ENCODE peak calls at places on chromosomes 11 and 22, in eight cellular contexts. U, E, Z, D, V, I, H and R are unnamed samples.

GRCh38 chr11:111581341-111581740 is 20.9 kb upstream of the SIK2 start:
- DNase-seq in E (no peak), V (no peak), U (no peak), D (no peak), H (no peak), I (no peak), Z (no peak), R (no peak)

GRCh38 chr11:69574383-69575255 is 66.3 kb upstream of the CCND1 start:
- DNase-seq in I (no peak), E (no peak), Z (no peak), D (no peak), V (no peak), U (no peak), H (no peak), R (no peak)

GRCh38 chr11:7603031-7603781 is 70.1 kb downstream of the CYB5R2 start:
- DNase-seq in Z (no peak), U (no peak), D (no peak), E (no peak), V (no peak), I (no peak), H (no peak), R (no peak)

GRCh38 chr11:67504023-67504949 is 877 bp downstream of the PITPNM1 start:
- DNase-seq in U (no peak), D (no peak), E (peak; percentile 54), Z (peak; percentile 45), I (no peak), H (peak; percentile 57), V (no peak), R (peak; percentile 38)

GRCh38 chr11:68327586-68328370 is 15.4 kb downstream of the LRP5 start:
- DNase-seq in H (no peak), V (no peak), I (no peak), E (no peak), U (no peak), D (no peak), Z (no peak), R (no peak)

GRCh38 chr22:21571679-21572078 is 4.2 kb downstream of the UBE2L3 start:
- DNase-seq in D (no peak), H (no peak), Z (no peak), E (no peak), U (no peak), V (no peak), I (no peak), R (no peak)

GRCh38 chr11:83827520-83827919 is 541.4 kb upstream of the CCDC90B start:
- DNase-seq in D (no peak), I (no peak), E (no peak), H (no peak), U (no peak), Z (no peak), V (peak; percentile 60), R (no peak)

GRCh38 chr22:37033605-37034430 is 14.3 kb downstream of the MPST start:
- DNase-seq in I (no peak), D (no peak), H (no peak), U (no peak), V (no peak), E (no peak), Z (no peak), R (no peak)

GRCh38 chr22:21020802-21021429 is 6.0 kb downstream of the P2RX6 start:
- DNase-seq in I (no peak), D (no peak), U (no peak), H (peak; percentile 29), Z (no peak), E (no peak), V (no peak), R (no peak)

GRCh38 chr22:31127181-31127772 is 4.5 kb downstream of the INPP5J start:
- DNase-seq in E (no peak), V (no peak), Z (no peak), I (no peak), H (no peak), U (no peak), D (no peak), R (no peak)

GRCh38 chr11:75150879-75151278 is at the start of gene SLCO2B1:
- DNase-seq in H (no peak), I (peak; percentile 45), V (no peak), D (no peak), U (no peak), E (peak; percentile 58), Z (no peak), R (no peak)

GRCh38 chr11:68021167-68021787 is 9.2 kb upstream of the NDUFS8 start:
- DNase-seq in I (no peak), E (no peak), V (no peak), U (no peak), Z (no peak), H (peak; percentile 24), D (no peak), R (peak; percentile 41)

DNA sequence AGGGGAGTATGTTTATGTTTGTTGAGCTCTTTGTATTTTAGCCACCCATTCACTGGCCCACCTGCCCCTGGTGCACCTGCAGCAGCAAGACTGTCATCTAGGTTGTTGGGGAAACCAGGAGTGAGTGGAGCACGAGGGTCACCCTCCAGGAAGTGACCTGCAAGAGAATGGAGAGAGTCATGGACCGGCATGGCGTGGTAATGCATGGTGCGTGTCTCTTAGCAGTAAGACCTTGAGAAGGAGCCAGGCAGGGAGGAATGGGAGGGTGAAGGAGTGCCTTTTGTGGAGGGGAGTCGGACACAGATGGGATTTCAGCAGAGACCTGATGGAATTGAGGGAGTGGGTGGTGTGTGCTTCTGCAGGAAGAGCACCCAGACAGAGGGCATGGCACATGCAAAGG is 37.9 kb downstream of the KCNQ1 start:
- DNase-seq in D (no peak), E (no peak), I (peak; percentile 73), V (no peak), U (no peak), Z (no peak), H (no peak), R (no peak)
- H3K9me3 ChIP-seq in D (peaks cover 2% of the 10 kb centered on the region), E (peaks cover 8% of the 10 kb centered on the region), I (peaks cover 3% of the 10 kb centered on the region), V (peaks cover 5% of the 10 kb centered on the region), U (peaks cover 3% of the 10 kb centered on the region), Z (peaks cover 6% of the 10 kb centered on the region), H (no peaks in the 10 kb centered on the region), R (peaks cover 12% of the 10 kb centered on the region)

GRCh38 chr11:3359092-3359824 is 19.7 kb downstream of the ZNF195 start:
- DNase-seq in U (no peak), E (no peak), D (no peak), I (no peak), V (peak; percentile 11), H (no peak), Z (no peak), R (no peak)

GRCh38 chr11:3357994-3358676 is 20.8 kb downstream of the ZNF195 start:
- DNase-seq in Z (no peak), D (no peak), U (no peak), H (no peak), V (no peak), E (no peak), I (no peak), R (no peak)

GRCh38 chr11:3353066-3353465 is 25.9 kb downstream of the ZNF195 start:
- DNase-seq in E (no peak), U (no peak), V (no peak), H (no peak), I (no peak), Z (no peak), D (no peak), R (no peak)

GRCh38 chr11:3357302-3357701 is 21.6 kb downstream of the ZNF195 start:
- DNase-seq in V (no peak), D (no peak), H (no peak), E (no peak), I (no peak), Z (no peak), U (no peak), R (no peak)

GRCh38 chr11:3356858-3357257 is 22.1 kb downstream of the ZNF195 start:
- DNase-seq in I (no peak), E (no peak), V (no peak), H (no peak), D (no peak), U (no peak), Z (no peak), R (no peak)
- H3K9me3 ChIP-seq in I (peaks cover 47% of the 10 kb centered on the region), E (peaks cover 77% of the 10 kb centered on the region), V (peaks cover 71% of the 10 kb centered on the region), H (peaks cover 7% of the 10 kb centered on the region), D (peaks cover 69% of the 10 kb centered on the region), U (peaks cover 30% of the 10 kb centered on the region), Z (peaks cover 69% of the 10 kb centered on the region), R (peaks cover 19% of the 10 kb centered on the region)

DNA sequence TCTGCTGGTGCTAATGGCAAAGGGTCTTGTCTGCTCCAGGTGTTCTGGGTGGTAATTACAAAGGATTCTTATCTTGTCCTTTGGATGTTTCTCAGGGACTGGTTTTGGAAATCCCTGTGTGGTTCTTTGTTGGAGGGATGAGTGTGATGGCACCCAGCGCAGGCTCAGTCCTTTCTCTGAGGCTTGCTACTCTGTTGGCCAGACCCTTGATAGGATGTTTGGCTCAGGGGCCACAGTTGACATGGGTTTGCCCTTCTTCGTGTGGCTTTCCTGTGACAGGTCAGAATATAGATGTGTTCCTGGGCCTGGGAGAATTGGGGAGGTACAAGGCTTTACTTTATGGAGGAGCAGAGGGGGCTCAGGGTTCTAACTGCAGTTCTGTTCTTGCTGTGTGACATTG is 4.0 kb downstream of the ARHGEF17 start:
- DNase-seq in U (no peak), Z (no peak), E (no peak), D (no peak), H (no peak), V (no peak), I (no peak), R (no peak)
- H3K9me3 ChIP-seq in U (no peaks in the 10 kb centered on the region), Z (no peaks in the 10 kb centered on the region), E (no peaks in the 10 kb centered on the region), D (no peaks in the 10 kb centered on the region), H (no peaks in the 10 kb centered on the region), V (no peaks in the 10 kb centered on the region), I (no peaks in the 10 kb centered on the region), R (no peaks in the 10 kb centered on the region)

GRCh38 chr22:43241699-43242386 is 54.9 kb upstream of the TTLL12 start:
- DNase-seq in I (no peak), E (no peak), Z (no peak), H (no peak), V (no peak), D (no peak), U (no peak), R (no peak)

GRCh38 chr22:43244385-43244784 is 57.5 kb upstream of the TTLL12 start:
- DNase-seq in H (no peak), I (no peak), V (no peak), Z (no peak), D (no peak), U (no peak), E (no peak), R (no peak)

GRCh38 chr22:43241138-43241597 is 54.2 kb upstream of the TTLL12 start:
- DNase-seq in V (no peak), H (no peak), Z (no peak), I (no peak), U (no peak), E (no peak), D (no peak), R (no peak)

GRCh38 chr22:43243275-43243768 is 56.4 kb upstream of the TTLL12 start:
- DNase-seq in D (no peak), I (no peak), U (no peak), V (no peak), Z (no peak), H (no peak), E (no peak), R (no peak)

DNA sequence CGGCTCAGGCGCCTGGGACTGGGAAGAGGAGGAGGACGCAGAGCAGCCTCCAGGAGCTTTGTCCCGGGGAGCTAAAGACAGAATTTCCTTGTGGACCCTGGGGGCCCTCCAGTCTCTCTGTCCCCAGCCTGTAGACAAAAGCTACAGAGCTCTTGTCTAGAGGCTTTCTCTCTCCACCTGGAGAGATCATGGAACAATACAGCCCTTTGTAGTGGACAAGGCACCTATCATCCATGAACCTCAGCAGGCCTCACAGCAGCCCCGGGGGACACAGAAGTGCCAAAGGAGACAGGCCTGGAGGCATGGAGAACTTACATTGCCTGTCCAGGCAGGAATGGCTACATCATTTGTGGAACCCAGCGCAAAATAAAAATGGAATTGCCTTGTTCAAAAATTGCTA is 55.7 kb upstream of the TTLL12 start:
- DNase-seq in I (no peak), H (no peak), U (no peak), D (no peak), E (no peak), V (no peak), Z (no peak), R (no peak)
- H3K9me3 ChIP-seq in I (no peaks in the 10 kb centered on the region), H (no peaks in the 10 kb centered on the region), U (no peaks in the 10 kb centered on the region), D (no peaks in the 10 kb centered on the region), E (no peaks in the 10 kb centered on the region), V (no peaks in the 10 kb centered on the region), Z (no peaks in the 10 kb centered on the region), R (no peaks in the 10 kb centered on the region)